ENCODE peak calls at places on chromosomes 12 and 14, in six cellular contexts. One of them, this sample, is unnamed.

GRCh38 chr14:41167040-41167439 is 439.6 kb upstream of the LRFN5 start:
- DNase-seq in activated naive CD4-positive, alpha-beta T cell: no peak
- DNase-seq in activated effector memory CD4-positive, alpha-beta T cell treated with Interleukin-2 at 50 U/mL for 16 hours: no peak
- DNase-seq in stimulated activated CD8-positive, alpha-beta memory T cell treated with anti-CD3 and anti-CD28 coated beads, Interleukin-7, amount 100 ng/mL, for 4 hours: no peak
- DNase-seq in stimulated activated CD4-positive, alpha-beta T cell treated with anti-CD3 and anti-CD28 coated beads, Interleukin-2, amount 100 ng/mL, for 24 hours: no peak
- DNase-seq in CD8-positive, alpha-beta T cell: no peak
- DNase-seq in this sample: no peak

GRCh38 chr12:75774309-75775052 is 257.1 kb downstream of the PHLDA1 start:
- DNase-seq in activated naive CD4-positive, alpha-beta T cell: no peak
- DNase-seq in activated effector memory CD4-positive, alpha-beta T cell treated with Interleukin-2 at 50 U/mL for 16 hours: no peak
- DNase-seq in stimulated activated CD8-positive, alpha-beta memory T cell treated with anti-CD3 and anti-CD28 coated beads, Interleukin-7, amount 100 ng/mL, for 4 hours: no peak
- DNase-seq in stimulated activated CD4-positive, alpha-beta T cell treated with anti-CD3 and anti-CD28 coated beads, Interleukin-2, amount 100 ng/mL, for 24 hours: no peak
- DNase-seq in CD8-positive, alpha-beta T cell: no peak
- DNase-seq in this sample: no peak

GRCh38 chr12:49789992-49790391 is 38.2 kb downstream of the NCKAP5L start:
- DNase-seq in activated naive CD4-positive, alpha-beta T cell: no peak
- DNase-seq in activated effector memory CD4-positive, alpha-beta T cell treated with Interleukin-2 at 50 U/mL for 16 hours: no peak
- DNase-seq in stimulated activated CD8-positive, alpha-beta memory T cell treated with anti-CD3 and anti-CD28 coated beads, Interleukin-7, amount 100 ng/mL, for 4 hours: no peak
- DNase-seq in stimulated activated CD4-positive, alpha-beta T cell treated with anti-CD3 and anti-CD28 coated beads, Interleukin-2, amount 100 ng/mL, for 24 hours: no peak
- DNase-seq in CD8-positive, alpha-beta T cell: no peak
- DNase-seq in this sample: no peak

GRCh38 chr12:54033106-54033979 is 493 bp downstream of the HOXC5 start:
- DNase-seq in activated naive CD4-positive, alpha-beta T cell: no peak
- DNase-seq in activated effector memory CD4-positive, alpha-beta T cell treated with Interleukin-2 at 50 U/mL for 16 hours: no peak
- DNase-seq in stimulated activated CD8-positive, alpha-beta memory T cell treated with anti-CD3 and anti-CD28 coated beads, Interleukin-7, amount 100 ng/mL, for 4 hours: no peak
- DNase-seq in stimulated activated CD4-positive, alpha-beta T cell treated with anti-CD3 and anti-CD28 coated beads, Interleukin-2, amount 100 ng/mL, for 24 hours: no peak
- DNase-seq in CD8-positive, alpha-beta T cell: no peak
- DNase-seq in this sample: no peak

GRCh38 chr12:20339060-20339459 is 29.3 kb upstream of the PDE3A start:
- DNase-seq in activated naive CD4-positive, alpha-beta T cell: no peak
- DNase-seq in activated effector memory CD4-positive, alpha-beta T cell treated with Interleukin-2 at 50 U/mL for 16 hours: no peak
- DNase-seq in stimulated activated CD8-positive, alpha-beta memory T cell treated with anti-CD3 and anti-CD28 coated beads, Interleukin-7, amount 100 ng/mL, for 4 hours: no peak
- DNase-seq in stimulated activated CD4-positive, alpha-beta T cell treated with anti-CD3 and anti-CD28 coated beads, Interleukin-2, amount 100 ng/mL, for 24 hours: no peak
- DNase-seq in CD8-positive, alpha-beta T cell: no peak
- DNase-seq in this sample: no peak

GRCh38 chr12:100913872-100914600 is 119.5 kb downstream of the ANO4 start:
- DNase-seq in activated naive CD4-positive, alpha-beta T cell: no peak
- DNase-seq in activated effector memory CD4-positive, alpha-beta T cell treated with Interleukin-2 at 50 U/mL for 16 hours: no peak
- DNase-seq in stimulated activated CD8-positive, alpha-beta memory T cell treated with anti-CD3 and anti-CD28 coated beads, Interleukin-7, amount 100 ng/mL, for 4 hours: no peak
- DNase-seq in stimulated activated CD4-positive, alpha-beta T cell treated with anti-CD3 and anti-CD28 coated beads, Interleukin-2, amount 100 ng/mL, for 24 hours: no peak
- DNase-seq in CD8-positive, alpha-beta T cell: no peak
- DNase-seq in this sample: no peak

GRCh38 chr12:75650100-75650499 is 138.7 kb upstream of the KRR1 start:
- DNase-seq in activated naive CD4-positive, alpha-beta T cell: no peak
- DNase-seq in activated effector memory CD4-positive, alpha-beta T cell treated with Interleukin-2 at 50 U/mL for 16 hours: no peak
- DNase-seq in stimulated activated CD8-positive, alpha-beta memory T cell treated with anti-CD3 and anti-CD28 coated beads, Interleukin-7, amount 100 ng/mL, for 4 hours: no peak
- DNase-seq in stimulated activated CD4-positive, alpha-beta T cell treated with anti-CD3 and anti-CD28 coated beads, Interleukin-2, amount 100 ng/mL, for 24 hours: no peak
- DNase-seq in CD8-positive, alpha-beta T cell: no peak
- DNase-seq in this sample: no peak

GRCh38 chr12:7667025-7667575 is 1.4 kb upstream of the APOBEC1 start:
- DNase-seq in activated naive CD4-positive, alpha-beta T cell: no peak
- DNase-seq in activated effector memory CD4-positive, alpha-beta T cell treated with Interleukin-2 at 50 U/mL for 16 hours: no peak
- DNase-seq in stimulated activated CD8-positive, alpha-beta memory T cell treated with anti-CD3 and anti-CD28 coated beads, Interleukin-7, amount 100 ng/mL, for 4 hours: no peak
- DNase-seq in stimulated activated CD4-positive, alpha-beta T cell treated with anti-CD3 and anti-CD28 coated beads, Interleukin-2, amount 100 ng/mL, for 24 hours: no peak
- DNase-seq in CD8-positive, alpha-beta T cell: no peak
- DNase-seq in this sample: no peak

GRCh38 chr12:26880625-26881024 is 47.6 kb upstream of the ITPR2 start:
- DNase-seq in activated naive CD4-positive, alpha-beta T cell: no peak
- DNase-seq in activated effector memory CD4-positive, alpha-beta T cell treated with Interleukin-2 at 50 U/mL for 16 hours: no peak
- DNase-seq in stimulated activated CD8-positive, alpha-beta memory T cell treated with anti-CD3 and anti-CD28 coated beads, Interleukin-7, amount 100 ng/mL, for 4 hours: no peak
- DNase-seq in stimulated activated CD4-positive, alpha-beta T cell treated with anti-CD3 and anti-CD28 coated beads, Interleukin-2, amount 100 ng/mL, for 24 hours: no peak
- DNase-seq in CD8-positive, alpha-beta T cell: no peak
- DNase-seq in this sample: no peak

GRCh38 chr14:49512147-49512551 is 74.0 kb downstream of the RPS29 start:
- DNase-seq in activated naive CD4-positive, alpha-beta T cell: no peak
- DNase-seq in activated effector memory CD4-positive, alpha-beta T cell treated with Interleukin-2 at 50 U/mL for 16 hours: no peak
- DNase-seq in stimulated activated CD8-positive, alpha-beta memory T cell treated with anti-CD3 and anti-CD28 coated beads, Interleukin-7, amount 100 ng/mL, for 4 hours: no peak
- DNase-seq in stimulated activated CD4-positive, alpha-beta T cell treated with anti-CD3 and anti-CD28 coated beads, Interleukin-2, amount 100 ng/mL, for 24 hours: no peak
- DNase-seq in CD8-positive, alpha-beta T cell: no peak
- DNase-seq in this sample: no peak

GRCh38 chr12:62922539-62922938 is 12.4 kb downstream of the PPM1H start:
- DNase-seq in activated naive CD4-positive, alpha-beta T cell: no peak
- DNase-seq in activated effector memory CD4-positive, alpha-beta T cell treated with Interleukin-2 at 50 U/mL for 16 hours: no peak
- DNase-seq in stimulated activated CD8-positive, alpha-beta memory T cell treated with anti-CD3 and anti-CD28 coated beads, Interleukin-7, amount 100 ng/mL, for 4 hours: no peak
- DNase-seq in stimulated activated CD4-positive, alpha-beta T cell treated with anti-CD3 and anti-CD28 coated beads, Interleukin-2, amount 100 ng/mL, for 24 hours: no peak
- DNase-seq in CD8-positive, alpha-beta T cell: no peak
- DNase-seq in this sample: no peak

GRCh38 chr14:60736494-60736893 is 1.9 kb downstream of the MNAT1 start:
- DNase-seq in activated naive CD4-positive, alpha-beta T cell: no peak
- DNase-seq in activated effector memory CD4-positive, alpha-beta T cell treated with Interleukin-2 at 50 U/mL for 16 hours: no peak
- DNase-seq in stimulated activated CD8-positive, alpha-beta memory T cell treated with anti-CD3 and anti-CD28 coated beads, Interleukin-7, amount 100 ng/mL, for 4 hours: no peak
- DNase-seq in stimulated activated CD4-positive, alpha-beta T cell treated with anti-CD3 and anti-CD28 coated beads, Interleukin-2, amount 100 ng/mL, for 24 hours: no peak
- DNase-seq in CD8-positive, alpha-beta T cell: no peak
- DNase-seq in this sample: no peak

GRCh38 chr12:4899361-4899760 is 10.3 kb upstream of the KCNA1 start:
- DNase-seq in activated naive CD4-positive, alpha-beta T cell: no peak
- DNase-seq in activated effector memory CD4-positive, alpha-beta T cell treated with Interleukin-2 at 50 U/mL for 16 hours: no peak
- DNase-seq in stimulated activated CD8-positive, alpha-beta memory T cell treated with anti-CD3 and anti-CD28 coated beads, Interleukin-7, amount 100 ng/mL, for 4 hours: no peak
- DNase-seq in stimulated activated CD4-positive, alpha-beta T cell treated with anti-CD3 and anti-CD28 coated beads, Interleukin-2, amount 100 ng/mL, for 24 hours: no peak
- DNase-seq in CD8-positive, alpha-beta T cell: no peak
- DNase-seq in this sample: no peak

GRCh38 chr14:23175823-23176222 is 7.6 kb downstream of the SLC7A8 start:
- DNase-seq in activated naive CD4-positive, alpha-beta T cell: no peak
- DNase-seq in activated effector memory CD4-positive, alpha-beta T cell treated with Interleukin-2 at 50 U/mL for 16 hours: no peak
- DNase-seq in stimulated activated CD8-positive, alpha-beta memory T cell treated with anti-CD3 and anti-CD28 coated beads, Interleukin-7, amount 100 ng/mL, for 4 hours: no peak
- DNase-seq in stimulated activated CD4-positive, alpha-beta T cell treated with anti-CD3 and anti-CD28 coated beads, Interleukin-2, amount 100 ng/mL, for 24 hours: no peak
- DNase-seq in CD8-positive, alpha-beta T cell: no peak
- DNase-seq in this sample: no peak

GRCh38 chr12:1592444-1593231 is 1.7 kb downstream of the FBXL14 start:
- DNase-seq in activated naive CD4-positive, alpha-beta T cell: no peak
- DNase-seq in activated effector memory CD4-positive, alpha-beta T cell treated with Interleukin-2 at 50 U/mL for 16 hours: peak; percentile 59
- DNase-seq in stimulated activated CD8-positive, alpha-beta memory T cell treated with anti-CD3 and anti-CD28 coated beads, Interleukin-7, amount 100 ng/mL, for 4 hours: peak; percentile 52
- DNase-seq in stimulated activated CD4-positive, alpha-beta T cell treated with anti-CD3 and anti-CD28 coated beads, Interleukin-2, amount 100 ng/mL, for 24 hours: peak; percentile 66
- DNase-seq in CD8-positive, alpha-beta T cell: peak; percentile 61
- DNase-seq in this sample: no peak

GRCh38 chr12:51752490-51752889 is 96.0 kb downstream of the FIGNL2 start:
- DNase-seq in activated naive CD4-positive, alpha-beta T cell: no peak
- DNase-seq in activated effector memory CD4-positive, alpha-beta T cell treated with Interleukin-2 at 50 U/mL for 16 hours: no peak
- DNase-seq in stimulated activated CD8-positive, alpha-beta memory T cell treated with anti-CD3 and anti-CD28 coated beads, Interleukin-7, amount 100 ng/mL, for 4 hours: no peak
- DNase-seq in stimulated activated CD4-positive, alpha-beta T cell treated with anti-CD3 and anti-CD28 coated beads, Interleukin-2, amount 100 ng/mL, for 24 hours: no peak
- DNase-seq in CD8-positive, alpha-beta T cell: no peak
- DNase-seq in this sample: no peak

GRCh38 chr14:55117816-55118441 is 11.1 kb upstream of the LGALS3 start:
- DNase-seq in activated naive CD4-positive, alpha-beta T cell: no peak
- DNase-seq in activated effector memory CD4-positive, alpha-beta T cell treated with Interleukin-2 at 50 U/mL for 16 hours: no peak
- DNase-seq in stimulated activated CD8-positive, alpha-beta memory T cell treated with anti-CD3 and anti-CD28 coated beads, Interleukin-7, amount 100 ng/mL, for 4 hours: no peak
- DNase-seq in stimulated activated CD4-positive, alpha-beta T cell treated with anti-CD3 and anti-CD28 coated beads, Interleukin-2, amount 100 ng/mL, for 24 hours: no peak
- DNase-seq in CD8-positive, alpha-beta T cell: no peak
- DNase-seq in this sample: no peak

GRCh38 chr12:42510823-42511222 is 78.7 kb downstream of the PRICKLE1 start:
- DNase-seq in activated naive CD4-positive, alpha-beta T cell: no peak
- DNase-seq in activated effector memory CD4-positive, alpha-beta T cell treated with Interleukin-2 at 50 U/mL for 16 hours: no peak
- DNase-seq in stimulated activated CD8-positive, alpha-beta memory T cell treated with anti-CD3 and anti-CD28 coated beads, Interleukin-7, amount 100 ng/mL, for 4 hours: no peak
- DNase-seq in stimulated activated CD4-positive, alpha-beta T cell treated with anti-CD3 and anti-CD28 coated beads, Interleukin-2, amount 100 ng/mL, for 24 hours: no peak
- DNase-seq in CD8-positive, alpha-beta T cell: no peak
- DNase-seq in this sample: no peak

GRCh38 chr12:120061815-120062214 is 54.7 kb downstream of the RAB35 start:
- DNase-seq in activated naive CD4-positive, alpha-beta T cell: no peak
- DNase-seq in activated effector memory CD4-positive, alpha-beta T cell treated with Interleukin-2 at 50 U/mL for 16 hours: no peak
- DNase-seq in stimulated activated CD8-positive, alpha-beta memory T cell treated with anti-CD3 and anti-CD28 coated beads, Interleukin-7, amount 100 ng/mL, for 4 hours: no peak
- DNase-seq in stimulated activated CD4-positive, alpha-beta T cell treated with anti-CD3 and anti-CD28 coated beads, Interleukin-2, amount 100 ng/mL, for 24 hours: no peak
- DNase-seq in CD8-positive, alpha-beta T cell: no peak
- DNase-seq in this sample: no peak

GRCh38 chr12:46933947-46934346 is 108.2 kb upstream of the SLC38A4 start:
- DNase-seq in activated naive CD4-positive, alpha-beta T cell: no peak
- DNase-seq in activated effector memory CD4-positive, alpha-beta T cell treated with Interleukin-2 at 50 U/mL for 16 hours: no peak
- DNase-seq in stimulated activated CD8-positive, alpha-beta memory T cell treated with anti-CD3 and anti-CD28 coated beads, Interleukin-7, amount 100 ng/mL, for 4 hours: no peak
- DNase-seq in stimulated activated CD4-positive, alpha-beta T cell treated with anti-CD3 and anti-CD28 coated beads, Interleukin-2, amount 100 ng/mL, for 24 hours: no peak
- DNase-seq in CD8-positive, alpha-beta T cell: no peak
- DNase-seq in this sample: no peak

GRCh38 chr14:102323102-102323501 is 3.6 kb downstream of the ZNF839 start:
- DNase-seq in activated naive CD4-positive, alpha-beta T cell: no peak
- DNase-seq in activated effector memory CD4-positive, alpha-beta T cell treated with Interleukin-2 at 50 U/mL for 16 hours: no peak
- DNase-seq in stimulated activated CD8-positive, alpha-beta memory T cell treated with anti-CD3 and anti-CD28 coated beads, Interleukin-7, amount 100 ng/mL, for 4 hours: no peak
- DNase-seq in stimulated activated CD4-positive, alpha-beta T cell treated with anti-CD3 and anti-CD28 coated beads, Interleukin-2, amount 100 ng/mL, for 24 hours: peak; percentile 33
- DNase-seq in CD8-positive, alpha-beta T cell: peak; percentile 22
- DNase-seq in this sample: no peak

GRCh38 chr12:15256760-15257159 is 35.5 kb upstream of the RERG start:
- DNase-seq in activated naive CD4-positive, alpha-beta T cell: no peak
- DNase-seq in activated effector memory CD4-positive, alpha-beta T cell treated with Interleukin-2 at 50 U/mL for 16 hours: no peak
- DNase-seq in stimulated activated CD8-positive, alpha-beta memory T cell treated with anti-CD3 and anti-CD28 coated beads, Interleukin-7, amount 100 ng/mL, for 4 hours: no peak
- DNase-seq in stimulated activated CD4-positive, alpha-beta T cell treated with anti-CD3 and anti-CD28 coated beads, Interleukin-2, amount 100 ng/mL, for 24 hours: no peak
- DNase-seq in CD8-positive, alpha-beta T cell: no peak
- DNase-seq in this sample: no peak

This sample was measured in NK-92 treated with Interleukin-12 subunit alpha and Interleukin-12 subunit beta, amount 100 ng/mL, for 24 hours.